ENCODE peak calls at places on chromosomes 16 and 17, in six cellular contexts. Q is GM12891, D is K562, I is GM12878, C is H1, S is HepG2. V is an unnamed sample.

GRCh38 chr17:34826332-34826731 is 134.9 kb downstream of the CCT6B start:
- DNase-seq in D (peak), Q (no peak), C (no peak), I (no peak), S (no peak), V (no peak)

GRCh38 chr17:78736526-78737079 is 45.5 kb downstream of the CYTH1 start:
- DNase-seq in Q (no peak), I (no peak), S (no peak), C (no peak), D (peak), V (no peak)

GRCh38 chr16:48546774-48547173 is 63.2 kb downstream of the N4BP1 start:
- DNase-seq in C (no peak), I (no peak), Q (no peak), S (peak), D (no peak), V (no peak)

GRCh38 chr17:79841369-79842135 is 2.3 kb upstream of the CBX4 start:
- DNase-seq in Q (no peak), D (no peak), C (no peak), S (no peak), I (no peak), V (no peak)

GRCh38 chr16:52528393-52529080 is 18.4 kb downstream of the TOX3 start:
- DNase-seq in S (no peak), C (no peak), Q (no peak), D (no peak), I (no peak), V (no peak)

GRCh38 chr16:57876210-57876609 is 73.9 kb upstream of the KIFC3 start:
- DNase-seq in I (no peak), D (no peak), C (no peak), Q (no peak), S (no peak), V (no peak)

GRCh38 chr16:12081048-12081404 is 104.5 kb downstream of the SNX29 start:
- DNase-seq in D (no peak), Q (no peak), C (no peak), I (no peak), S (no peak), V (no peak)

GRCh38 chr16:54346046-54346445 is 59.5 kb upstream of the IRX3 start:
- DNase-seq in D (no peak), C (no peak), S (no peak), I (no peak), Q (no peak), V (no peak)

GRCh38 chr16:8931864-8932263 is 31.8 kb downstream of the USP7 start:
- DNase-seq in I (no peak), Q (no peak), C (no peak), D (peak), S (peak), V (no peak)

GRCh38 chr16:86929149-86929871 is 351.0 kb downstream of the FOXL1 start:
- DNase-seq in S (no peak), D (peak), I (no peak), Q (no peak), C (no peak), V (no peak)

GRCh38 chr16:14434860-14435259 is 195.2 kb downstream of the PARN start:
- DNase-seq in S (no peak), I (no peak), C (no peak), Q (no peak), D (no peak), V (no peak)

GRCh38 chr16:74297296-74297665 is 667 bp downstream of the PSMD7 start:
- DNase-seq in D (peak), C (no peak), S (peak), Q (no peak), I (no peak), V (no peak)

GRCh38 chr16:14302031-14302398 is 230.9 kb downstream of the MRTFB start:
- DNase-seq in C (no peak), I (no peak), D (peak), Q (peak), S (peak), V (peak)

GRCh38 chr16:87543436-87544191 is 50.8 kb upstream of the ZCCHC14 start:
- DNase-seq in D (no peak), I (no peak), C (no peak), S (no peak), Q (no peak), V (no peak)

GRCh38 chr16:87597324-87597830 is 4.9 kb upstream of the JPH3 start:
- DNase-seq in Q (no peak), I (no peak), C (no peak), D (no peak), S (no peak), V (no peak)

GRCh38 chr16:70375636-70376611 is 29.2 kb downstream of the DDX19A start:
- DNase-seq in I (no peak), Q (no peak), D (no peak), S (no peak), C (no peak), V (no peak)

GRCh38 chr17:11309033-11309432 is 68.0 kb downstream of the SHISA6 start:
- DNase-seq in C (no peak), D (no peak), Q (no peak), I (no peak), S (no peak), V (no peak)

GRCh38 chr17:72588961-72589360 is 468.1 kb downstream of the SOX9 start:
- DNase-seq in Q (no peak), I (no peak), C (no peak), D (no peak), S (peak), V (no peak)

GRCh38 chr17:44223574-44224046 is 4.1 kb upstream of the UBTF start:
- DNase-seq in C (no peak), I (no peak), S (no peak), Q (no peak), D (no peak), V (no peak)

GRCh38 chr17:80845863-80846671 is 145.6 kb upstream of the CHMP6 start:
- DNase-seq in I (no peak), C (no peak), D (no peak), Q (no peak), S (no peak), V (no peak)

GRCh38 chr17:3012926-3013581 is 50.4 kb downstream of the OR1D5 start:
- DNase-seq in Q (peak), S (peak), D (peak), I (peak), C (peak), V (peak)

GRCh38 chr17:21001813-21002221 is 41.0 kb downstream of the USP22 start:
- DNase-seq in I (no peak), Q (no peak), D (no peak), C (no peak), S (no peak), V (no peak)

GRCh38 chr17:43020789-43021738 is 1.1 kb downstream of the VAT1 start:
- DNase-seq in Q (no peak), S (peak), D (peak), C (no peak), I (no peak), V (peak)

GRCh38 chr16:69404275-69404805 is 18.5 kb upstream of the TERF2 start:
- DNase-seq in S (peak), I (no peak), Q (no peak), D (peak), C (no peak), V (no peak)

GRCh38 chr17:29019475-29020181 is 13.8 kb upstream of the SEZ6 start:
- DNase-seq in C (no peak), Q (no peak), D (no peak), I (no peak), S (no peak), V (no peak)

GRCh38 chr16:24322106-24322505 is 66.0 kb downstream of the CACNG3 start:
- DNase-seq in I (no peak), Q (no peak), S (no peak), D (no peak), C (no peak), V (no peak)

GRCh38 chr17:64042700-64043485 is 22.5 kb upstream of the ICAM2 start:
- DNase-seq in I (no peak), C (no peak), Q (no peak), S (no peak), D (no peak), V (no peak)

GRCh38 chr16:2598133-2598641 is 60.4 kb downstream of the PDPK1 start:
- DNase-seq in C (no peak), I (no peak), D (no peak), S (no peak), Q (no peak), V (no peak)

GRCh38 chr17:1490643-1491405 is 1.7 kb downstream of the MYO1C start:
- DNase-seq in D (peak), I (no peak), S (peak), Q (peak), C (no peak), V (peak)

GRCh38 chr16:35637683-35638082 is 2178.3 kb downstream of the TP53TG3F start:
- DNase-seq in D (no peak), C (no peak), S (no peak), Q (no peak), I (no peak), V (no peak)

GRCh38 chr17:488993-489757 is 136.6 kb upstream of the RPH3AL start:
- DNase-seq in S (peak), C (no peak), Q (no peak), D (no peak), I (no peak), V (no peak)

GRCh38 chr17:29753845-29754439 is 131.2 kb upstream of the CORO6 start:
- DNase-seq in Q (no peak), I (peak), S (no peak), C (no peak), D (no peak), V (no peak)

GRCh38 chr17:65599650-65600049 is 38.2 kb upstream of the AXIN2 start:
- DNase-seq in Q (no peak), S (no peak), I (no peak), C (no peak), D (no peak), V (no peak)

GRCh38 chr17:13321932-13322701 is 279.6 kb downstream of the HS3ST3A1 start:
- DNase-seq in C (no peak), I (no peak), Q (no peak), D (no peak), S (peak), V (no peak)

GRCh38 chr17:1576500-1576899 is 13.9 kb upstream of the PITPNA start:
- DNase-seq in D (no peak), I (no peak), C (no peak), Q (no peak), S (no peak), V (no peak)

GRCh38 chr16:16029431-16030011 is 80.1 kb downstream of the ABCC1 start:
- DNase-seq in I (no peak), D (no peak), S (no peak), Q (no peak), C (no peak), V (no peak)

DNA sequence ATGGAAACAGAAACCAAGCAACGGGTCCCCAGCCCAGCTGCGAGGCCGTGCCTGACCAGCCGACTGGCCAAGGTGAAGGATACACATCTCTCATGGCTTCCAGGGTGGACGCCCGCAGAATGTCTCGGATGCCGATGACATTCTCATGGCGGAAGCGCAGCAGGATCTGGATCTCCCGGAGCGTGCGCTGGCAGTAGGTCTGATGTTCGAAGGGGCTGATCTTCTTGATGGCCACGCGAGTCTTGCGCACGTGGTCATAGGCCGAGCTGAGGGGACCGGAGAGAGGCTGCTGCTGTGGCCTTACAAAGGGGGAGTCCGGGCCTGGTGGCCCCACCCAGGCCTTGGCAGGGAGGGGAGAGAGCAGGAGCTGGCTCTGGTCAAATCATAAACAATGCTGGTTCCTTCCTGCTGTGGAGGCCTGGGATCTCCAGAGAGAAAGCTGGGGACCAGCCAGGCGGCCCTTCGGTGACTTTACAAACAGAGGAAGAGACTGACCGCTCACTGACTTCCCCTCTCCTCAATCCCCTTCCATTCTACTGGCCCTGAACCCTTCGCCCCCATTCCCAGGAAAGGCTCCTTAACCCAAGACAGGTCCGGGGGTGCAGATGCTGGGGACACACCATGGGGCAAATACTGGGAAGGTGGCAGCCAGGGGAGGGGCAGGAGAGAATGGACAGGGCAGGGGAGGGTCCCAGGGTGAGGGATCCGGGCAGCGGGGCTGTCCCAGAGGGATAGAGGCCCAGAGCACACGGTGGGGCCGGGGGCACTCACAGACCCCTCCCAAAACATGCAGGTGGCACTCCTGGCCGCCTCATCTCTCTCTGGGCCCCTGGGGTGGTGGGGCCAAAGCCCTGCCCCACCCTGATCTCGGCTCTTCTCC is 1.0 kb downstream of the MAPK3 start:
- DNase-seq in S (no peak), Q (no peak), C (no peak), I (no peak), D (no peak), V (no peak)
- TF ChIP-seq POLR2AphosphoS5 in S (no peak), Q (no peak), C (no peak), I (no peak), D (no peak), V (no peak)

GRCh38 chr17:76886395-76886794 is 18.2 kb downstream of the MGAT5B start:
- DNase-seq in I (no peak), Q (no peak), S (no peak), C (no peak), D (no peak), V (no peak)

GRCh38 chr17:76881966-76882365 is 13.8 kb downstream of the MGAT5B start:
- DNase-seq in I (no peak), C (no peak), D (no peak), S (no peak), Q (no peak), V (no peak)

GRCh38 chr17:76887809-76888208 is 19.6 kb downstream of the MGAT5B start:
- DNase-seq in I (no peak), S (no peak), D (peak), Q (no peak), C (no peak), V (no peak)

GRCh38 chr17:76883744-76884525 is 15.7 kb downstream of the MGAT5B start:
- DNase-seq in D (no peak), I (no peak), Q (no peak), C (no peak), S (no peak), V (no peak)

GRCh38 chr17:76884995-76885896 is 17.0 kb downstream of the MGAT5B start:
- DNase-seq in D (no peak), Q (no peak), I (no peak), S (no peak), C (no peak), V (no peak)
- TF ChIP-seq TAF1 in D (no peak), Q (no peak), I (no peak), S (no peak), C (no peak), V (no peak)

GRCh38 chr16:31452631-31453106 is 6.6 kb upstream of the ARMC5 start:
- DNase-seq in S (no peak), I (no peak), C (no peak), D (peak), Q (no peak), V (no peak)

GRCh38 chr16:31451681-31452351 is 7.5 kb upstream of the ARMC5 start:
- DNase-seq in Q (no peak), I (no peak), C (no peak), S (peak), D (peak), V (no peak)

GRCh38 chr16:31455601-31456314 is 3.5 kb upstream of the ARMC5 start:
- DNase-seq in Q (no peak), C (no peak), S (no peak), I (no peak), D (peak), V (no peak)

GRCh38 chr16:31451201-31451600 is 8.1 kb upstream of the ARMC5 start:
- DNase-seq in D (no peak), I (no peak), C (no peak), Q (no peak), S (no peak), V (no peak)

GRCh38 chr16:31453255-31454204 is 5.8 kb upstream of the ARMC5 start:
- DNase-seq in S (peak), Q (no peak), D (peak), C (no peak), I (no peak), V (no peak)
- TF ChIP-seq POLR2A in S (peak), Q (no peak), D (peak), C (no peak), I (no peak), V (no peak)

DNA sequence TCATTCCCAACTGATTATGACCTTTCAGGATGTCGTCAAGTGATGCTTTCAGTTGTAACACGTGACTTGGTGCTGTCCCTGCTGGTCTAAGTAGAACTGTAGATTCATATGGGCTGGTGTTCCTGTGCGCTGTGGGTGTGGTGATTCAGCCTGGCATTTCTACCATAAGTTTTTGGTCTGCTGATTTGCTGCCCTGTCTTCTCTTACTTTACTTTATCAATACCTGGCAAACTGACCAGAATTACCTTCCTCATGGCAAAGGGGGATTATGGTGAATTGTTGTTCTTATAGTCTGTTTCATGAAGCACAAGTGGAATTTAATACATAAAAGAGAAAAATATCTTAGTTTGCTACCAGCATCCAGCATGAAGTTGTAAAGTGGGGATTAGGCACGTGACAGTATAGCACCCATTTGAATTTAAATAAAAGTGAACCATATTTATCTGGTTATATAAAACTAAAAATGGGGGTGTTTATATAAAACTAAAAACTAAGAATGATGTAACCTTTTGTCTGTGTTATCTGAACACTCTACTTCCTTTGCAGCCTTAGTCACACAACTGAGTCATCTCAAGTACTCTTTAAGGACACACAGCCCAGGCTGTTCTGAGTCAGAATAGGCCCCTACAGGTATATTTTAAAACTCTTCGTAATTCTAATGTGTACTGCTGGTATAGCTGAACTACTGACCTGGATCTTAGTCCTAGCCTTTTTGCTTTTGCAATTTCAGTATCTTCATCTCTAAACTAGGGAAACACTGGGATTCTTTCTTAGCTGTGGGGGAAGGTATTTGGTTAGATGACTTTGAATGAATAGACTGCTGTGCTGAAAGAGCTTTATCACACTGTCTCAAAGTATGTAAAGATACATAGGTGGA is 28.3 kb downstream of the TTC19 start:
- DNase-seq in D (peak), S (peak), C (no peak), I (peak), Q (peak), V (peak)
- TF ChIP-seq POLR2AphosphoS5 in D (no peak), S (peak), C (no peak), I (no peak), Q (no peak), V (peak)

GRCh38 chr16:67329901-67330300 is 3.3 kb downstream of the LRRC36 start:
- DNase-seq in I (no peak), Q (no peak), S (no peak), D (no peak), C (no peak), V (no peak)

GRCh38 chr16:67327774-67328173 is 1.2 kb downstream of the LRRC36 start:
- DNase-seq in D (no peak), Q (no peak), S (no peak), I (no peak), C (no peak), V (no peak)

GRCh38 chr16:67326115-67326471 is 448 bp downstream of the KCTD19 start:
- DNase-seq in I (no peak), Q (no peak), C (no peak), S (no peak), D (no peak), V (no peak)

DNA sequence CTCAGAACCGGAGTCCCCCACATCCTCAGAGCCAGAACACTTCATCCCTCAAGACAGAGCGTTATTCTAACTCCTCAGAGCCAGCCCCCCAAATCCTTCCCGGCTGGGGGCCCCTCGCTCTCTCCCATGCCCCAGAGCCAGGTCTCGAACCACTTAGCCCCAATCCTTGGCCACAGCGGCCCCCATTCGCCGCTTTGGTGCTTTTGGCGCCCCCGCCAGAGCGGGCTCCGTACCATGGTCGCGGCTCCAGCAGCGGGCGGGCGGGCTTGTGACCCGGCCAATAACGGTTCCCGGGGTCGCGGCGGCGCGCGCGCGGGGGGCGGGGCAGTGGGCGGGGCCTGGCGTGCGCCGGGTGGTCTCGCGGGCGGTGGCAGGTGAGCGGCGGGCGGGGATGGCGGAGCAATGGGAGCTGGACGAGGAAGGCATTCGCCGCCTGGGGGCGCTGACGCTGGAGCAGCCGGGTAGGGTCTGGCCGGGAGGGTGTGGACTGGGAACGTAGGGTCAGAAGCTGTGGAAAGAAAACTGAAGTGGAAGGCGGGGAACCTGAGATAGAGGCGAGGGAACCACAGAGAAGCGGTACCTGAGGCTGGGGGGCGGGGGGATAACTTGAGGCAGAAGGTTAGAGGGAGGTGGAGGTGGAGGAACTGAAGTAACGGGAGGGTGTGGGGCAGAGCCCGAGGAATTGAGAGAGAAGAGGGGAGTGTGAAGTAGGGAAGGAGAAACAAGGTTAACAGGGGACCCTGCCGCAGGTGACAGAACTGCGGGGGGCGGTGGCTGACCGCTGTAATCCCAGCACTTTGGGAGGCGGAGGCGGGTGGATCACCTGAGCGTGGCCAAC is at the start of the genes KCTD19 and LRRC36:
- DNase-seq in I (no peak), S (peak), D (peak), C (peak), Q (peak), V (no peak)
- TF ChIP-seq TAF1 in I (no peak), S (no peak), D (no peak), C (no peak), Q (peak), V (no peak)

V was measured in GM12892.